ENCODE peak calls at places on chromosomes 16 and 17, in ten cellular contexts. One of them, this sample, is unnamed.

GRCh38 chr17:75110307-75110937 is 653 bp downstream of the ARMC7 start:
- DNase-seq in osteoblast: peak
- DNase-seq in iPS DF 6.9: no peak
- DNase-seq in GM23338: peak
- DNase-seq in heart left ventricle: no peak
- DNase-seq in IMR-90: no peak
- DNase-seq in fibroblast of pulmonary artery: no peak
- DNase-seq in fibroblast of lung: no peak
- DNase-seq in SJSA1: no peak
- DNase-seq in astrocyte of the cerebellum: no peak
- DNase-seq in this sample: no peak

GRCh38 chr16:86988920-86989715 is 328.1 kb downstream of the C16orf95 start:
- DNase-seq in osteoblast: peak
- DNase-seq in iPS DF 6.9: no peak
- DNase-seq in GM23338: no peak
- DNase-seq in heart left ventricle: no peak
- DNase-seq in IMR-90: no peak
- DNase-seq in fibroblast of pulmonary artery: no peak
- DNase-seq in fibroblast of lung: no peak
- DNase-seq in SJSA1: no peak
- DNase-seq in astrocyte of the cerebellum: no peak
- DNase-seq in this sample: peak

GRCh38 chr17:67129283-67129682 is 84.9 kb downstream of the CACNG1 start:
- DNase-seq in osteoblast: no peak
- DNase-seq in iPS DF 6.9: no peak
- DNase-seq in GM23338: no peak
- DNase-seq in heart left ventricle: no peak
- DNase-seq in IMR-90: peak
- DNase-seq in fibroblast of pulmonary artery: no peak
- DNase-seq in fibroblast of lung: no peak
- DNase-seq in SJSA1: no peak
- DNase-seq in astrocyte of the cerebellum: no peak
- DNase-seq in this sample: no peak

GRCh38 chr16:78091419-78091818 is 8.0 kb upstream of the WWOX start:
- DNase-seq in osteoblast: no peak
- DNase-seq in iPS DF 6.9: no peak
- DNase-seq in GM23338: no peak
- DNase-seq in heart left ventricle: no peak
- DNase-seq in IMR-90: no peak
- DNase-seq in fibroblast of pulmonary artery: no peak
- DNase-seq in fibroblast of lung: no peak
- DNase-seq in SJSA1: no peak
- DNase-seq in astrocyte of the cerebellum: no peak
- DNase-seq in this sample: no peak

GRCh38 chr16:60905806-60906205 is 1130.4 kb downstream of the CDH8 start:
- DNase-seq in osteoblast: no peak
- DNase-seq in iPS DF 6.9: no peak
- DNase-seq in GM23338: no peak
- DNase-seq in heart left ventricle: no peak
- DNase-seq in IMR-90: no peak
- DNase-seq in fibroblast of pulmonary artery: no peak
- DNase-seq in fibroblast of lung: peak
- DNase-seq in SJSA1: no peak
- DNase-seq in astrocyte of the cerebellum: peak
- DNase-seq in this sample: no peak

GRCh38 chr17:40415390-40415789 is 2.3 kb downstream of the TOP2A start:
- DNase-seq in osteoblast: no peak
- DNase-seq in iPS DF 6.9: no peak
- DNase-seq in GM23338: peak
- DNase-seq in heart left ventricle: no peak
- DNase-seq in IMR-90: peak
- DNase-seq in fibroblast of pulmonary artery: peak
- DNase-seq in fibroblast of lung: peak
- DNase-seq in SJSA1: peak
- DNase-seq in astrocyte of the cerebellum: peak
- DNase-seq in this sample: no peak

GRCh38 chr17:8359769-8360168 is 16.7 kb downstream of the KRABD2 start:
- DNase-seq in osteoblast: peak
- DNase-seq in iPS DF 6.9: no peak
- DNase-seq in GM23338: peak
- DNase-seq in heart left ventricle: no peak
- DNase-seq in IMR-90: peak
- DNase-seq in fibroblast of pulmonary artery: peak
- DNase-seq in fibroblast of lung: peak
- DNase-seq in SJSA1: peak
- DNase-seq in astrocyte of the cerebellum: no peak
- DNase-seq in this sample: no peak

GRCh38 chr16:74601131-74601871 is 5.6 kb downstream of the GLG1 start:
- DNase-seq in osteoblast: no peak
- DNase-seq in iPS DF 6.9: no peak
- DNase-seq in GM23338: no peak
- DNase-seq in heart left ventricle: no peak
- DNase-seq in IMR-90: no peak
- DNase-seq in fibroblast of pulmonary artery: no peak
- DNase-seq in fibroblast of lung: no peak
- DNase-seq in SJSA1: no peak
- DNase-seq in astrocyte of the cerebellum: no peak
- DNase-seq in this sample: no peak

GRCh38 chr16:84511180-84511800 is 6.8 kb upstream of the MEAK7 start:
- DNase-seq in osteoblast: peak
- DNase-seq in iPS DF 6.9: peak
- DNase-seq in GM23338: peak
- DNase-seq in heart left ventricle: peak
- DNase-seq in IMR-90: peak
- DNase-seq in fibroblast of pulmonary artery: peak
- DNase-seq in fibroblast of lung: peak
- DNase-seq in SJSA1: peak
- DNase-seq in astrocyte of the cerebellum: peak
- DNase-seq in this sample: peak

GRCh38 chr16:22979038-22979437 is 165.1 kb downstream of the HS3ST2 start:
- DNase-seq in osteoblast: no peak
- DNase-seq in iPS DF 6.9: no peak
- DNase-seq in GM23338: no peak
- DNase-seq in heart left ventricle: no peak
- DNase-seq in IMR-90: no peak
- DNase-seq in fibroblast of pulmonary artery: no peak
- DNase-seq in fibroblast of lung: no peak
- DNase-seq in SJSA1: no peak
- DNase-seq in astrocyte of the cerebellum: no peak
- DNase-seq in this sample: no peak

GRCh38 chr17:75814900-75815373 is 29.3 kb downstream of the UNC13D start:
- DNase-seq in osteoblast: peak
- DNase-seq in iPS DF 6.9: no peak
- DNase-seq in GM23338: no peak
- DNase-seq in heart left ventricle: peak
- DNase-seq in IMR-90: peak
- DNase-seq in fibroblast of pulmonary artery: peak
- DNase-seq in fibroblast of lung: peak
- DNase-seq in SJSA1: peak
- DNase-seq in astrocyte of the cerebellum: peak
- DNase-seq in this sample: no peak

DNA sequence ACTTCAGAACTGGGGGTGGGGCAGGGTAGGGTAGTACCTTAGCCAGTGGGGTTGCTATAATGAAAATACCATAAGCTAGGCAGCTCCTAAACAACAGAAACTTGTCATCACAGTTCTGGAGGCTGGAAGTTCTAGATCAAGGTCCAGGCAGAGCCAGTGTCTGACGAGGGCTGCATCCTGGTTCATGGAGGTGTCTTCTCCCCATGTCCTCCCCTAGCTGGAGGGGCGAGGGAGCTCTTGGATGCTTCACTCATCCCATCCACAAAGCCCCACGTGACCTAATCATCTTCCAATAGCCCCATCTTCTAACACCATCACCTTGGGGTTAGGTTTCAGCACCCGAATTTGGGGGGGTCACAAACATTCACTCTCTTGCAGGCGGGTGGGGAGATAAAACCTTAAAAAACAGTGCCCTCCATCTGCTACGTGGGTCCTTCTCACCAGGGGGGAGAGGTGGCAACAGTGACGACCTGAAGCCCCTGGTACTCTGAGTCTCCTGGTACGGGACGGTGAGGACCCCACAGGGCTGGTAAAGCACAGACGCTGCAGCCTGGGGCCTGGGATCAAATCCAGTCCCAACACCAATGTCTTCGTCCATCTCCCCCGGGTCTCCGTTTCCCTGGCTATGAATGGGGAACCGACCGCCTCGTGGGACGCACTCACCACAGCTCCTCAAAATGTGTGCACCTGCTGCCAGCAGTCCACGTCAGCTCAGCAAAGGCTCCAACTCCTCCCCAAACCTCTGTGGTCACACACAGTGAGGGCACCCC is 22.8 kb downstream of the RAB40B start:
- DNase-seq in osteoblast: peak
- DNase-seq in iPS DF 6.9: no peak
- DNase-seq in GM23338: no peak
- DNase-seq in heart left ventricle: no peak
- DNase-seq in IMR-90: no peak
- DNase-seq in fibroblast of pulmonary artery: no peak
- DNase-seq in fibroblast of lung: no peak
- DNase-seq in SJSA1: no peak
- DNase-seq in astrocyte of the cerebellum: no peak
- DNase-seq in this sample: no peak
- H3K4me3 ChIP-seq in osteoblast: no peak
- H3K4me3 ChIP-seq in iPS DF 6.9: no peak
- H3K4me3 ChIP-seq in GM23338: no peak
- H3K4me3 ChIP-seq in heart left ventricle: no peak
- H3K4me3 ChIP-seq in IMR-90: no peak
- H3K4me3 ChIP-seq in fibroblast of pulmonary artery: no peak
- H3K4me3 ChIP-seq in fibroblast of lung: no peak
- H3K4me3 ChIP-seq in SJSA1: no peak
- H3K4me3 ChIP-seq in astrocyte of the cerebellum: no peak
- H3K4me3 ChIP-seq in this sample: no peak

GRCh38 chr16:10820546-10820945 is 2.0 kb upstream of the TVP23A start:
- DNase-seq in osteoblast: no peak
- DNase-seq in iPS DF 6.9: no peak
- DNase-seq in GM23338: no peak
- DNase-seq in heart left ventricle: no peak
- DNase-seq in IMR-90: no peak
- DNase-seq in fibroblast of pulmonary artery: no peak
- DNase-seq in fibroblast of lung: no peak
- DNase-seq in SJSA1: no peak
- DNase-seq in astrocyte of the cerebellum: no peak
- DNase-seq in this sample: no peak

GRCh38 chr16:10827691-10828341 is 9.2 kb upstream of the TVP23A start:
- DNase-seq in osteoblast: peak
- DNase-seq in iPS DF 6.9: no peak
- DNase-seq in GM23338: no peak
- DNase-seq in heart left ventricle: peak
- DNase-seq in IMR-90: peak
- DNase-seq in fibroblast of pulmonary artery: peak
- DNase-seq in fibroblast of lung: peak
- DNase-seq in SJSA1: no peak
- DNase-seq in astrocyte of the cerebellum: peak
- DNase-seq in this sample: peak

GRCh38 chr16:10824111-10824893 is 5.7 kb upstream of the TVP23A start:
- DNase-seq in osteoblast: no peak
- DNase-seq in iPS DF 6.9: no peak
- DNase-seq in GM23338: no peak
- DNase-seq in heart left ventricle: no peak
- DNase-seq in IMR-90: no peak
- DNase-seq in fibroblast of pulmonary artery: no peak
- DNase-seq in fibroblast of lung: no peak
- DNase-seq in SJSA1: no peak
- DNase-seq in astrocyte of the cerebellum: no peak
- DNase-seq in this sample: no peak

GRCh38 chr16:10817963-10818941 is at the start of gene TVP23A:
- DNase-seq in osteoblast: no peak
- DNase-seq in iPS DF 6.9: peak
- DNase-seq in GM23338: peak
- DNase-seq in heart left ventricle: no peak
- DNase-seq in IMR-90: no peak
- DNase-seq in fibroblast of pulmonary artery: peak
- DNase-seq in fibroblast of lung: peak
- DNase-seq in SJSA1: no peak
- DNase-seq in astrocyte of the cerebellum: no peak
- DNase-seq in this sample: no peak

GRCh38 chr16:10822702-10823101 is 4.1 kb upstream of the TVP23A start:
- DNase-seq in osteoblast: no peak
- DNase-seq in iPS DF 6.9: no peak
- DNase-seq in GM23338: no peak
- DNase-seq in heart left ventricle: no peak
- DNase-seq in IMR-90: no peak
- DNase-seq in fibroblast of pulmonary artery: no peak
- DNase-seq in fibroblast of lung: no peak
- DNase-seq in SJSA1: no peak
- DNase-seq in astrocyte of the cerebellum: no peak
- DNase-seq in this sample: no peak
- H3K4me3 ChIP-seq in osteoblast: no peak
- H3K4me3 ChIP-seq in iPS DF 6.9: no peak
- H3K4me3 ChIP-seq in GM23338: no peak
- H3K4me3 ChIP-seq in heart left ventricle: no peak
- H3K4me3 ChIP-seq in IMR-90: no peak
- H3K4me3 ChIP-seq in fibroblast of pulmonary artery: no peak
- H3K4me3 ChIP-seq in fibroblast of lung: no peak
- H3K4me3 ChIP-seq in SJSA1: no peak
- H3K4me3 ChIP-seq in astrocyte of the cerebellum: no peak
- H3K4me3 ChIP-seq in this sample: no peak

DNA sequence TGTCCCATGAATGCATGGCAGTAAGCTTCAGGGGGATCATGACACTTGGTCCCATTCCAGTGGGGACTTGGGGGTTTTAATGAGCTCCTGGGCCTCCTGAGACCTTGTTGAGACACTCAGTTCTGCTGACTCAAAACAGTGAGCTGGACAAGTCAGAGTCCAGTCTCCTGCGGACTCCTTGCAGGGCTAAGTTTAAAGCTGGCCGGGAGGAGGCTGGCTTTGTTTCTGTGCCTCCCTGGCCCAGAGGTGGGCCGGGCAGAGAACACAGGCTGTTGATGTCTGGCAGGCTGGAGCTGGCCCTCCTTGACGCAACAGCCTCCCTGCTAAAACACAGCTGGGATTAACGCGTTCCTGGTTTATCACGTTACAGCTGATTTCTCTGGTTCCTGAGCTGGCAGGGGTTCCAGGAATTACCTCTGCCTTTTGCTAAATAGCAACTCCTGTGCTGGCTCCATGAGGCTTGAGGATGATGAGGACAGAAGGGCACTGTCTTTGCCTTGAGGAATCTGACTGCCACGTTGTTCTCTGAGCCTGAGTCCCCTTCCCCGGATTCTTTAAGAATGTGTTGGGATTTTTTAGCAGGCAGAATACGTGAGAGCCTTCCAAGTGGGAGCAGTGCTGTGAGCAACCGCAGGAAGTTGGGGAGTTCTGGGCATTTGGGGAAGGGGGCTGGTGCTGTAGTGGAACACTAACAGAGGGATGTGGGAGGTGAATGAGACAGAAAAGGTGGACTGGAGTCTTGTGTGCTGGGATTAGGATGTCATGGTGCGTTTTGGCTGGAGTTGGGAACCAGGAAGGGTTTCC is 2.0 kb downstream of the GPT2 start:
- DNase-seq in osteoblast: no peak
- DNase-seq in iPS DF 6.9: no peak
- DNase-seq in GM23338: peak
- DNase-seq in heart left ventricle: no peak
- DNase-seq in IMR-90: peak
- DNase-seq in fibroblast of pulmonary artery: peak
- DNase-seq in fibroblast of lung: peak
- DNase-seq in SJSA1: no peak
- DNase-seq in astrocyte of the cerebellum: peak
- DNase-seq in this sample: no peak
- H3K4me3 ChIP-seq in osteoblast: peak
- H3K4me3 ChIP-seq in iPS DF 6.9: no peak
- H3K4me3 ChIP-seq in GM23338: peak
- H3K4me3 ChIP-seq in heart left ventricle: no peak
- H3K4me3 ChIP-seq in IMR-90: peak
- H3K4me3 ChIP-seq in fibroblast of pulmonary artery: peak
- H3K4me3 ChIP-seq in fibroblast of lung: no peak
- H3K4me3 ChIP-seq in SJSA1: no peak
- H3K4me3 ChIP-seq in astrocyte of the cerebellum: peak
- H3K4me3 ChIP-seq in this sample: no peak

GRCh38 chr17:49618112-49618611 is 42.5 kb downstream of the NXPH3 start:
- DNase-seq in osteoblast: no peak
- DNase-seq in iPS DF 6.9: no peak
- DNase-seq in GM23338: no peak
- DNase-seq in heart left ventricle: no peak
- DNase-seq in IMR-90: peak
- DNase-seq in fibroblast of pulmonary artery: no peak
- DNase-seq in fibroblast of lung: peak
- DNase-seq in SJSA1: no peak
- DNase-seq in astrocyte of the cerebellum: peak
- DNase-seq in this sample: no peak
- H3K4me3 ChIP-seq in osteoblast: no peak
- H3K4me3 ChIP-seq in iPS DF 6.9: no peak
- H3K4me3 ChIP-seq in GM23338: no peak
- H3K4me3 ChIP-seq in heart left ventricle: no peak
- H3K4me3 ChIP-seq in IMR-90: no peak
- H3K4me3 ChIP-seq in fibroblast of pulmonary artery: no peak
- H3K4me3 ChIP-seq in fibroblast of lung: no peak
- H3K4me3 ChIP-seq in SJSA1: no peak
- H3K4me3 ChIP-seq in astrocyte of the cerebellum: no peak
- H3K4me3 ChIP-seq in this sample: no peak

This sample was measured in sigmoid colon.